ENCODE peak calls at places on chromosomes 13 and 19, in seven cellular contexts. One of them, this sample, is unnamed.

GRCh38 chr19:52391135-52391534 is 6.5 kb upstream of the ZNF528 start:
- DNase-seq in H9: peak
- DNase-seq in T-helper 1 cell: no peak
- DNase-seq in IMR-90: no peak
- DNase-seq in MV-4-11: no peak
- DNase-seq in NCI-H1105 treated with DMSO at 0.1 percent for 48 hours: no peak
- DNase-seq in hypothalamus: no peak
- DNase-seq in this sample: no peak

GRCh38 chr19:27955484-27955883 is 1257.5 kb downstream of the UQCRFS1 start:
- DNase-seq in hypothalamus: no peak
- DNase-seq in H9: no peak
- DNase-seq in NCI-H1105 treated with DMSO at 0.1 percent for 48 hours: no peak
- DNase-seq in MV-4-11: no peak
- DNase-seq in IMR-90: no peak
- DNase-seq in T-helper 1 cell: no peak
- DNase-seq in this sample: no peak

GRCh38 chr19:47157455-47158321 is 27.1 kb downstream of the SAE1 start:
- DNase-seq in H9: peak
- DNase-seq in hypothalamus: peak
- DNase-seq in IMR-90: peak
- DNase-seq in NCI-H1105 treated with DMSO at 0.1 percent for 48 hours: no peak
- DNase-seq in T-helper 1 cell: peak
- DNase-seq in MV-4-11: peak
- DNase-seq in this sample: no peak

GRCh38 chr19:28184997-28185396 is 1028.0 kb downstream of the UQCRFS1 start:
- DNase-seq in MV-4-11: no peak
- DNase-seq in T-helper 1 cell: no peak
- DNase-seq in H9: no peak
- DNase-seq in IMR-90: no peak
- DNase-seq in hypothalamus: no peak
- DNase-seq in NCI-H1105 treated with DMSO at 0.1 percent for 48 hours: no peak
- DNase-seq in this sample: no peak

GRCh38 chr13:43229506-43229905 is 206.1 kb downstream of the DNAJC15 start:
- DNase-seq in hypothalamus: no peak
- DNase-seq in IMR-90: peak
- DNase-seq in H9: no peak
- DNase-seq in T-helper 1 cell: no peak
- DNase-seq in NCI-H1105 treated with DMSO at 0.1 percent for 48 hours: no peak
- DNase-seq in MV-4-11: peak
- DNase-seq in this sample: no peak

GRCh38 chr19:41551212-41551610 is 24.8 kb upstream of the CEACAM21 start:
- DNase-seq in T-helper 1 cell: no peak
- DNase-seq in H9: no peak
- DNase-seq in IMR-90: no peak
- DNase-seq in MV-4-11: no peak
- DNase-seq in hypothalamus: no peak
- DNase-seq in NCI-H1105 treated with DMSO at 0.1 percent for 48 hours: no peak
- DNase-seq in this sample: no peak

GRCh38 chr19:3324405-3324856 is 42.0 kb upstream of the NFIC start:
- DNase-seq in NCI-H1105 treated with DMSO at 0.1 percent for 48 hours: peak
- DNase-seq in MV-4-11: peak
- DNase-seq in T-helper 1 cell: peak
- DNase-seq in hypothalamus: no peak
- DNase-seq in IMR-90: no peak
- DNase-seq in H9: peak
- DNase-seq in this sample: no peak

GRCh38 chr13:113927661-113928581 is 46.0 kb downstream of the C13orf46 start:
- DNase-seq in H9: peak
- DNase-seq in MV-4-11: no peak
- DNase-seq in T-helper 1 cell: no peak
- DNase-seq in hypothalamus: no peak
- DNase-seq in IMR-90: peak
- DNase-seq in NCI-H1105 treated with DMSO at 0.1 percent for 48 hours: no peak
- DNase-seq in this sample: no peak

GRCh38 chr19:3631053-3631861 is 4.7 kb upstream of the CACTIN start:
- DNase-seq in hypothalamus: no peak
- DNase-seq in IMR-90: no peak
- DNase-seq in T-helper 1 cell: no peak
- DNase-seq in NCI-H1105 treated with DMSO at 0.1 percent for 48 hours: no peak
- DNase-seq in H9: no peak
- DNase-seq in MV-4-11: no peak
- DNase-seq in this sample: no peak

GRCh38 chr19:44581288-44581687 is 32.1 kb upstream of the IGSF23 start:
- DNase-seq in hypothalamus: no peak
- DNase-seq in MV-4-11: no peak
- DNase-seq in NCI-H1105 treated with DMSO at 0.1 percent for 48 hours: no peak
- DNase-seq in T-helper 1 cell: no peak
- DNase-seq in H9: no peak
- DNase-seq in IMR-90: no peak
- DNase-seq in this sample: no peak

GRCh38 chr13:20719783-20720182 is 16.3 kb downstream of the IL17D start:
- DNase-seq in IMR-90: no peak
- DNase-seq in H9: no peak
- DNase-seq in MV-4-11: no peak
- DNase-seq in hypothalamus: no peak
- DNase-seq in NCI-H1105 treated with DMSO at 0.1 percent for 48 hours: no peak
- DNase-seq in T-helper 1 cell: no peak
- DNase-seq in this sample: no peak

This sample was measured in occipital lobe.